ENCODE peak calls at places on chromosome 3, in five cellular contexts. I, Q, A, P and K are unnamed samples.

GRCh38 chr3:126965526-126966080 is 17.3 kb upstream of the PLXNA1 start:
- DNase-seq in I (no peak), Q (no peak), A (no peak), P (no peak), K (no peak)

GRCh38 chr3:106068386-106068785 is 199.6 kb upstream of the CBLB start:
- DNase-seq in I (no peak), Q (no peak), A (no peak), P (no peak), K (no peak)

GRCh38 chr3:5058463-5058862 is 63.6 kb upstream of the ARL8B start:
- DNase-seq in I (no peak), Q (peak; percentile 55), A (no peak), P (no peak), K (peak; percentile 34)

GRCh38 chr3:115685097-115685496 is 61.8 kb downstream of the GAP43 start:
- DNase-seq in I (no peak), Q (no peak), A (no peak), P (no peak), K (no peak)

GRCh38 chr3:29416514-29416913 is 135.6 kb downstream of the RBMS3 start:
- DNase-seq in I (no peak), Q (no peak), A (no peak), P (no peak), K (no peak)

GRCh38 chr3:51802091-51802720 is 23.2 kb upstream of the IQCF6 start:
- DNase-seq in I (no peak), Q (no peak), A (peak; percentile 89), P (no peak), K (no peak)

GRCh38 chr3:173993299-173993698 is 595.8 kb downstream of the NLGN1 start:
- DNase-seq in I (no peak), Q (peak; percentile 68), A (no peak), P (peak; percentile 56), K (peak; percentile 52)

GRCh38 chr3:77370413-77370812 is 330.5 kb downstream of the ROBO2 start:
- DNase-seq in I (no peak), Q (peak; percentile 64), A (no peak), P (peak; percentile 17), K (peak; percentile 80)

GRCh38 chr3:16482770-16483531 is 30.5 kb downstream of the RFTN1 start:
- DNase-seq in I (peak; percentile 48), Q (no peak), A (peak; percentile 85), P (no peak), K (no peak)

GRCh38 chr3:57142335-57142734 is 22.8 kb downstream of the IL17RD start:
- DNase-seq in I (no peak), Q (no peak), A (peak; percentile 85), P (no peak), K (no peak)

GRCh38 chr3:134004841-134005240 is 24.9 kb downstream of the SLCO2A1 start:
- DNase-seq in I (no peak), Q (no peak), A (no peak), P (no peak), K (no peak)

GRCh38 chr3:156416846-156417581 is 137.9 kb downstream of the SSR3 start:
- DNase-seq in I (no peak), Q (no peak), A (no peak), P (no peak), K (peak; percentile 11)

GRCh38 chr3:16318216-16318615 is 53.2 kb downstream of the OXNAD1 start:
- DNase-seq in I (no peak), Q (peak; percentile 47), A (no peak), P (no peak), K (no peak)

GRCh38 chr3:155382396-155383042 is 89.0 kb upstream of the STRIT1 start:
- DNase-seq in I (no peak), Q (peak; percentile 83), A (peak; percentile 95), P (peak; percentile 60), K (peak; percentile 12)

GRCh38 chr3:42836545-42837123 is 27.4 kb downstream of the ACKR2 start:
- DNase-seq in I (no peak), Q (no peak), A (no peak), P (no peak), K (no peak)

GRCh38 chr3:56975562-56975961 is 84.9 kb upstream of the SPATA12 start:
- DNase-seq in I (no peak), Q (no peak), A (no peak), P (no peak), K (no peak)

GRCh38 chr3:10782011-10782410 is 34.0 kb upstream of the SLC6A11 start:
- DNase-seq in I (no peak), Q (no peak), A (peak; percentile 3), P (no peak), K (no peak)

GRCh38 chr3:16632395-16632794 is 27.2 kb upstream of the DAZL start:
- DNase-seq in I (no peak), Q (no peak), A (no peak), P (no peak), K (no peak)